ENCODE peak calls at places on chromosomes 2 and 18, in nine cellular contexts. One of them, this sample, is unnamed.

GRCh38 chr2:237128026-237128703 is 42.5 kb downstream of the COPS8 start:
- DNase-seq in IMR-90: peak; percentile 100
- DNase-seq in breast epithelium: peak; percentile 82
- DNase-seq in stomach: peak; percentile 77
- DNase-seq in transverse colon: peak; percentile 79
- DNase-seq in A549: peak; percentile 89
- DNase-seq in body of pancreas: peak; percentile 70
- DNase-seq in ovary: peak; percentile 96
- DNase-seq in prostate gland: peak; percentile 71
- DNase-seq in this sample: peak; percentile 87

GRCh38 chr18:21632393-21632792 is 20.3 kb downstream of the SNRPD1 start:
- DNase-seq in stomach: no peak
- DNase-seq in A549: no peak
- DNase-seq in body of pancreas: no peak
- DNase-seq in ovary: no peak
- DNase-seq in transverse colon: no peak
- DNase-seq in IMR-90: no peak
- DNase-seq in prostate gland: no peak
- DNase-seq in breast epithelium: no peak
- DNase-seq in this sample: no peak

GRCh38 chr2:161586517-161587167 is 37.6 kb upstream of the SLC4A10 start:
- DNase-seq in stomach: no peak
- DNase-seq in prostate gland: no peak
- DNase-seq in breast epithelium: no peak
- DNase-seq in transverse colon: no peak
- DNase-seq in body of pancreas: no peak
- DNase-seq in ovary: no peak
- DNase-seq in IMR-90: peak; percentile 25
- DNase-seq in A549: peak; percentile 7
- DNase-seq in this sample: no peak

GRCh38 chr18:29154758-29155725 is 978.1 kb upstream of the CDH2 start:
- DNase-seq in transverse colon: no peak
- DNase-seq in breast epithelium: peak; percentile 27
- DNase-seq in body of pancreas: peak; percentile 38
- DNase-seq in stomach: no peak
- DNase-seq in IMR-90: peak; percentile 91
- DNase-seq in A549: no peak
- DNase-seq in prostate gland: peak; percentile 59
- DNase-seq in ovary: no peak
- DNase-seq in this sample: no peak

GRCh38 chr2:158507141-158507540 is 50.4 kb downstream of the PKP4 start:
- DNase-seq in body of pancreas: no peak
- DNase-seq in IMR-90: no peak
- DNase-seq in breast epithelium: no peak
- DNase-seq in prostate gland: no peak
- DNase-seq in A549: no peak
- DNase-seq in ovary: no peak
- DNase-seq in stomach: no peak
- DNase-seq in transverse colon: no peak
- DNase-seq in this sample: no peak

GRCh38 chr2:203689424-203690109 is 16.9 kb upstream of the CD28 start:
- DNase-seq in prostate gland: no peak
- DNase-seq in breast epithelium: no peak
- DNase-seq in transverse colon: no peak
- DNase-seq in IMR-90: no peak
- DNase-seq in ovary: no peak
- DNase-seq in A549: no peak
- DNase-seq in stomach: no peak
- DNase-seq in body of pancreas: no peak
- DNase-seq in this sample: no peak

GRCh38 chr2:98867539-98868309 is 68.3 kb downstream of the CRACDL start:
- DNase-seq in ovary: no peak
- DNase-seq in body of pancreas: no peak
- DNase-seq in IMR-90: peak; percentile 33
- DNase-seq in A549: no peak
- DNase-seq in transverse colon: no peak
- DNase-seq in breast epithelium: no peak
- DNase-seq in stomach: no peak
- DNase-seq in prostate gland: no peak
- DNase-seq in this sample: no peak

GRCh38 chr18:10113156-10114022 is 199.6 kb downstream of the VAPA start:
- DNase-seq in ovary: no peak
- DNase-seq in stomach: no peak
- DNase-seq in body of pancreas: no peak
- DNase-seq in transverse colon: no peak
- DNase-seq in A549: no peak
- DNase-seq in breast epithelium: no peak
- DNase-seq in prostate gland: no peak
- DNase-seq in IMR-90: no peak
- DNase-seq in this sample: no peak

GRCh38 chr18:47397671-47398319 is 146.3 kb upstream of the SKOR2 start:
- DNase-seq in IMR-90: no peak
- DNase-seq in stomach: no peak
- DNase-seq in prostate gland: no peak
- DNase-seq in transverse colon: peak; percentile 10
- DNase-seq in ovary: no peak
- DNase-seq in A549: peak; percentile 4
- DNase-seq in body of pancreas: no peak
- DNase-seq in breast epithelium: no peak
- DNase-seq in this sample: peak; percentile 47

GRCh38 chr2:63048367-63049171 is 2.1 kb upstream of the OTX1 start:
- DNase-seq in stomach: no peak
- DNase-seq in transverse colon: no peak
- DNase-seq in breast epithelium: no peak
- DNase-seq in prostate gland: no peak
- DNase-seq in ovary: no peak
- DNase-seq in body of pancreas: peak; percentile 11
- DNase-seq in IMR-90: no peak
- DNase-seq in A549: no peak
- DNase-seq in this sample: peak; percentile 57

GRCh38 chr2:171387052-171387451 is 46.7 kb downstream of the METTL8 start:
- DNase-seq in IMR-90: no peak
- DNase-seq in stomach: no peak
- DNase-seq in ovary: no peak
- DNase-seq in prostate gland: no peak
- DNase-seq in breast epithelium: no peak
- DNase-seq in A549: no peak
- DNase-seq in body of pancreas: no peak
- DNase-seq in transverse colon: no peak
- DNase-seq in this sample: no peak

GRCh38 chr2:240440251-240440650 is 4.8 kb downstream of the GPC1 start:
- DNase-seq in stomach: no peak
- DNase-seq in IMR-90: no peak
- DNase-seq in ovary: peak; percentile 10
- DNase-seq in body of pancreas: no peak
- DNase-seq in breast epithelium: no peak
- DNase-seq in A549: no peak
- DNase-seq in transverse colon: no peak
- DNase-seq in prostate gland: no peak
- DNase-seq in this sample: no peak

GRCh38 chr2:74815955-74816354 is 18.0 kb upstream of the HK2 start:
- DNase-seq in transverse colon: no peak
- DNase-seq in ovary: no peak
- DNase-seq in breast epithelium: no peak
- DNase-seq in A549: no peak
- DNase-seq in IMR-90: no peak
- DNase-seq in stomach: no peak
- DNase-seq in body of pancreas: no peak
- DNase-seq in prostate gland: no peak
- DNase-seq in this sample: no peak

GRCh38 chr2:180761224-180761623 is 219.2 kb upstream of the UBE2E3 start:
- DNase-seq in ovary: no peak
- DNase-seq in A549: no peak
- DNase-seq in IMR-90: peak; percentile 65
- DNase-seq in body of pancreas: no peak
- DNase-seq in transverse colon: no peak
- DNase-seq in prostate gland: no peak
- DNase-seq in stomach: no peak
- DNase-seq in breast epithelium: no peak
- DNase-seq in this sample: no peak

GRCh38 chr2:194765723-194766122 is 891.3 kb upstream of the SLC39A10 start:
- DNase-seq in ovary: no peak
- DNase-seq in transverse colon: no peak
- DNase-seq in prostate gland: no peak
- DNase-seq in breast epithelium: no peak
- DNase-seq in body of pancreas: no peak
- DNase-seq in A549: no peak
- DNase-seq in IMR-90: no peak
- DNase-seq in stomach: no peak
- DNase-seq in this sample: no peak

GRCh38 chr2:179338681-179339080 is 74.0 kb upstream of the SESTD1 start:
- DNase-seq in prostate gland: no peak
- DNase-seq in body of pancreas: no peak
- DNase-seq in stomach: no peak
- DNase-seq in IMR-90: peak; percentile 31
- DNase-seq in ovary: no peak
- DNase-seq in A549: no peak
- DNase-seq in transverse colon: no peak
- DNase-seq in breast epithelium: no peak
- DNase-seq in this sample: no peak

GRCh38 chr2:14285812-14286211 is 346.7 kb upstream of the LRATD1 start:
- DNase-seq in body of pancreas: no peak
- DNase-seq in ovary: no peak
- DNase-seq in breast epithelium: no peak
- DNase-seq in A549: no peak
- DNase-seq in IMR-90: no peak
- DNase-seq in stomach: no peak
- DNase-seq in transverse colon: no peak
- DNase-seq in prostate gland: no peak
- DNase-seq in this sample: no peak
- H3K27ac ChIP-seq in body of pancreas: no peak overlapping the region
- H3K27ac ChIP-seq in ovary: no peak overlapping the region
- H3K27ac ChIP-seq in breast epithelium: no peak overlapping the region
- H3K27ac ChIP-seq in A549: no peak overlapping the region
- H3K27ac ChIP-seq in IMR-90: no peak overlapping the region
- H3K27ac ChIP-seq in stomach: no peak overlapping the region
- H3K27ac ChIP-seq in transverse colon: no peak overlapping the region
- H3K27ac ChIP-seq in prostate gland: peak overlapping the region; percentile 20
- H3K27ac ChIP-seq in this sample: no peak overlapping the region

GRCh38 chr2:150282821-150283309 is 204.6 kb downstream of the RND3 start:
- DNase-seq in breast epithelium: peak; percentile 38
- DNase-seq in stomach: no peak
- DNase-seq in ovary: no peak
- DNase-seq in transverse colon: no peak
- DNase-seq in A549: no peak
- DNase-seq in IMR-90: peak; percentile 28
- DNase-seq in body of pancreas: no peak
- DNase-seq in prostate gland: no peak
- DNase-seq in this sample: no peak

GRCh38 chr2:150292807-150293206 is 194.7 kb downstream of the RND3 start:
- DNase-seq in A549: no peak
- DNase-seq in breast epithelium: no peak
- DNase-seq in prostate gland: no peak
- DNase-seq in IMR-90: peak; percentile 50
- DNase-seq in ovary: no peak
- DNase-seq in body of pancreas: no peak
- DNase-seq in transverse colon: no peak
- DNase-seq in stomach: no peak
- DNase-seq in this sample: no peak

GRCh38 chr2:150292192-150292591 is 195.3 kb downstream of the RND3 start:
- DNase-seq in IMR-90: no peak
- DNase-seq in stomach: no peak
- DNase-seq in prostate gland: no peak
- DNase-seq in ovary: no peak
- DNase-seq in breast epithelium: no peak
- DNase-seq in transverse colon: no peak
- DNase-seq in A549: no peak
- DNase-seq in body of pancreas: no peak
- DNase-seq in this sample: no peak

DNA sequence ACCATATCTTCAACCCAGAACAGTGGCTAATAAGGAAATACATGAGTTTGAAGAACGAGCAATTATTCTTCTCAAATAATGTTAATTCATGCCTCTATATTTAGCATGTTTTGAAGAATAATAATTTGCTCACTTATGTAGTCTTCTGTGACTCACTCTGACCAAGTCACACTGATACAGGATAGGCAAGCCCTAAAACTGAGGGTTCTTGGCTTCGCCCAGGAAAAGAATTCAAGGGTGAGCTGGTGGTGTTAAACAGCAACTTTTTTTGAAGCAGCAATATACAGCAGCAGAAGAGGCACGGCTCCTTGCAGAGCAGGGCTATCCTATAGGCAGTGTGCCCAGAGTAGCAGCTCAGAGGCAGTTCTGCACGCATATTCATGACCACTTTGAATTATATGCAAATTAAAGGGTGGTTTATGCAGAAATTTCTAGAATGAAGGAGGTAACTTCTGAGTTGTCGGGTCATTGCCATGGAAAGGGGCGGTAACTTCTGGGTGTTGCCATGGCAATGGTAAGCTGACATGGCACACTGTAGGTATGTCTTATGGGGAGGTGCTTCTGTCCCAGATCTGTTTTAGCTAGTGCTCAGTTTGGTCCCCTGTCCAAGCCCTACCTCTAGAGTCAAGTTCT is 200.6 kb downstream of the RND3 start:
- DNase-seq in A549: no peak
- DNase-seq in body of pancreas: no peak
- DNase-seq in breast epithelium: no peak
- DNase-seq in stomach: no peak
- DNase-seq in prostate gland: no peak
- DNase-seq in ovary: no peak
- DNase-seq in transverse colon: no peak
- DNase-seq in IMR-90: peak; percentile 33
- DNase-seq in this sample: no peak
- H3K9me3 ChIP-seq in A549: no peaks in the 10 kb centered on the region
- H3K9me3 ChIP-seq in body of pancreas: no peaks in the 10 kb centered on the region
- H3K9me3 ChIP-seq in breast epithelium: no peaks in the 10 kb centered on the region
- H3K9me3 ChIP-seq in stomach: no peaks in the 10 kb centered on the region
- H3K9me3 ChIP-seq in prostate gland: no peaks in the 10 kb centered on the region
- H3K9me3 ChIP-seq in ovary: no peaks in the 10 kb centered on the region
- H3K9me3 ChIP-seq in transverse colon: no peaks in the 10 kb centered on the region
- H3K9me3 ChIP-seq in IMR-90: no peaks in the 10 kb centered on the region
- H3K9me3 ChIP-seq in this sample: no peaks in the 10 kb centered on the region

GRCh38 chr2:218896501-218897393 is 16.1 kb downstream of the WNT10A start:
- DNase-seq in breast epithelium: no peak
- DNase-seq in IMR-90: peak; percentile 31
- DNase-seq in A549: peak; percentile 43
- DNase-seq in prostate gland: no peak
- DNase-seq in ovary: no peak
- DNase-seq in stomach: peak; percentile 41
- DNase-seq in transverse colon: peak; percentile 67
- DNase-seq in body of pancreas: no peak
- DNase-seq in this sample: peak; percentile 77
- TF ChIP-seq POLR2A in breast epithelium: no peak
- TF ChIP-seq POLR2A in IMR-90: no peak
- TF ChIP-seq POLR2A in A549: no peak
- TF ChIP-seq POLR2A in prostate gland: peak; percentile 7
- TF ChIP-seq POLR2A in ovary: no peak
- TF ChIP-seq POLR2A in stomach: no peak
- TF ChIP-seq POLR2A in transverse colon: no peak
- TF ChIP-seq POLR2A in body of pancreas: no peak
- TF ChIP-seq POLR2A in this sample: no peak

DNA sequence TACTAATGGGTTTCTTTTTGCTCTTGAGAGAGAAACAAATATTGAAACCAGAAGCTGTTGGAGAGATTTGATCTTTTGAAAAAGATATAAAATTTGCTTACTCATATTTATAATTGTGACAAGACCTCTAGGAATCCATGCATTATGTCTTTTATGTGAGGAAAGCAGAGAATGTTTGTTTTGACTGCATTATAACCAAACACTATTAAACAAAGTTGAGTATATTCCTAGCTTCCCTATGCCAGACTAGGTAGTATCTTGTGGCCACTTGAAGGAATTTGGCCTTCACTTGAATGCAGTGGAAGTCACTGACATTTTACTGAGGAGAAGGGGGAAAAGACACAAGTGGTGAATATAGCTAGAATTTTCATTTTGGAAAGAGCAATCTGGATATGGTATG is 521.8 kb upstream of the ZEB2 start:
- DNase-seq in prostate gland: no peak
- DNase-seq in stomach: no peak
- DNase-seq in breast epithelium: no peak
- DNase-seq in ovary: no peak
- DNase-seq in body of pancreas: no peak
- DNase-seq in A549: no peak
- DNase-seq in IMR-90: no peak
- DNase-seq in transverse colon: no peak
- DNase-seq in this sample: no peak
- H3K27ac ChIP-seq in prostate gland: no peak overlapping the region
- H3K27ac ChIP-seq in stomach: no peak overlapping the region
- H3K27ac ChIP-seq in breast epithelium: no peak overlapping the region
- H3K27ac ChIP-seq in ovary: no peak overlapping the region
- H3K27ac ChIP-seq in body of pancreas: no peak overlapping the region
- H3K27ac ChIP-seq in A549: no peak overlapping the region
- H3K27ac ChIP-seq in IMR-90: no peak overlapping the region
- H3K27ac ChIP-seq in transverse colon: no peak overlapping the region
- H3K27ac ChIP-seq in this sample: no peak overlapping the region